ENCODE peak calls at places on chromosomes 1 and 21, in ten cellular contexts. N is heart right ventricle; L is tibial nerve; C is keratinocyte; K is NB4; T is GM06990; D is CD8-positive, alpha-beta T cell; F is fibroblast of lung; X is cardiac muscle cell; G is A549. P is an unnamed sample.

GRCh38 chr1:48492392-48492791 is 20.4 kb upstream of the SPATA6 start:
- DNase-seq in N (peak; percentile 24), L (no peak), C (no peak), K (no peak), T (no peak), D (no peak), F (no peak), X (peak; percentile 24), G (no peak), P (no peak)

GRCh38 chr1:235582130-235582529 is 67.5 kb downstream of the GNG4 start:
- DNase-seq in N (no peak), L (no peak), C (no peak), K (no peak), T (no peak), D (no peak), F (no peak), X (no peak), G (no peak), P (no peak)

GRCh38 chr1:115953180-115953579 is 23.1 kb upstream of the SLC22A15 start:
- DNase-seq in N (no peak), L (no peak), C (no peak), K (no peak), T (no peak), D (no peak), F (no peak), X (no peak), G (no peak), P (no peak)

GRCh38 chr1:229370601-229371021 is 27.8 kb upstream of the CCSAP start:
- DNase-seq in N (peak; percentile 78), L (no peak), C (no peak), K (peak; percentile 41), T (no peak), D (no peak), F (no peak), X (no peak), G (no peak), P (no peak)

GRCh38 chr1:164928223-164928814 is 369.3 kb downstream of the PBX1 start:
- DNase-seq in N (no peak), L (no peak), C (no peak), K (no peak), T (no peak), D (no peak), F (no peak), X (no peak), G (no peak), P (no peak)

GRCh38 chr1:43530483-43531452 is at the start of gene PTPRF:
- DNase-seq in N (peak; percentile 42), L (no peak), C (no peak), K (peak; percentile 21), T (peak; percentile 19), D (peak; percentile 34), F (peak; percentile 39), X (peak; percentile 65), G (peak; percentile 50), P (peak; percentile 42)

GRCh38 chr1:89673251-89673650 is 40.3 kb downstream of the LRRC8C start:
- DNase-seq in N (no peak), L (no peak), C (no peak), K (peak; percentile 60), T (no peak), D (no peak), F (no peak), X (no peak), G (peak; percentile 26), P (peak; percentile 34)

GRCh38 chr1:173202430-173203145 is 4.5 kb downstream of the TNFSF4 start:
- DNase-seq in N (peak; percentile 56), L (no peak), C (no peak), K (peak; percentile 58), T (no peak), D (no peak), F (peak; percentile 92), X (peak; percentile 90), G (peak; percentile 70), P (peak; percentile 83)

GRCh38 chr1:208086116-208086515 is 158.1 kb downstream of the PLXNA2 start:
- DNase-seq in N (no peak), L (no peak), C (peak; percentile 35), K (no peak), T (no peak), D (no peak), F (peak; percentile 53), X (peak; percentile 5), G (no peak), P (no peak)

GRCh38 chr1:87926131-87926828 is 597.6 kb downstream of the LMO4 start:
- DNase-seq in N (no peak), L (no peak), C (no peak), K (no peak), T (no peak), D (no peak), F (no peak), X (no peak), G (no peak), P (no peak)

GRCh38 chr1:8765253-8765652 is 52.2 kb downstream of the RERE start:
- DNase-seq in N (no peak), L (no peak), C (no peak), K (no peak), T (no peak), D (no peak), F (no peak), X (peak; percentile 16), G (no peak), P (no peak)

GRCh38 chr1:69737527-69738176 is 169.9 kb downstream of the LRRC7 start:
- DNase-seq in N (peak; percentile 15), L (no peak), C (peak; percentile 33), K (peak; percentile 67), T (peak; percentile 9), D (no peak), F (peak; percentile 86), X (peak; percentile 89), G (peak; percentile 64), P (peak; percentile 77)

GRCh38 chr1:214108097-214108446 is 120.3 kb downstream of the PROX1 start:
- DNase-seq in N (no peak), L (no peak), C (no peak), K (no peak), T (no peak), D (no peak), F (no peak), X (no peak), G (no peak), P (no peak)

GRCh38 chr1:193417945-193418744 is 231.7 kb upstream of the B3GALT2 start:
- DNase-seq in N (no peak), L (no peak), C (no peak), K (peak; percentile 14), T (no peak), D (no peak), F (peak; percentile 61), X (peak; percentile 58), G (no peak), P (peak; percentile 46)

GRCh38 chr1:96845464-96845863 is 123.9 kb downstream of the PTBP2 start:
- DNase-seq in N (no peak), L (no peak), C (no peak), K (peak; percentile 62), T (peak; percentile 13), D (no peak), F (no peak), X (peak; percentile 38), G (peak; percentile 36), P (peak; percentile 35)

GRCh38 chr21:46118871-46119564 is 21.1 kb downstream of the COL6A2 start:
- DNase-seq in N (peak; percentile 2), L (peak; percentile 9), C (no peak), K (no peak), T (no peak), D (peak; percentile 10), F (no peak), X (no peak), G (no peak), P (no peak)

GRCh38 chr1:39381839-39382238 is 109.6 kb upstream of the BMP8A start:
- DNase-seq in N (peak; percentile 35), L (no peak), C (no peak), K (no peak), T (no peak), D (no peak), F (peak; percentile 40), X (peak; percentile 74), G (no peak), P (no peak)

GRCh38 chr1:79556189-79556588 is 549.7 kb upstream of the ADGRL4 start:
- DNase-seq in N (no peak), L (no peak), C (no peak), K (no peak), T (no peak), D (no peak), F (no peak), X (no peak), G (no peak), P (no peak)

GRCh38 chr1:31705080-31705866 is 1.5 kb upstream of the COL16A1 start:
- DNase-seq in N (peak; percentile 25), L (peak; percentile 60), C (peak; percentile 25), K (peak; percentile 73), T (peak; percentile 76), D (peak; percentile 63), F (peak; percentile 74), X (peak; percentile 77), G (peak; percentile 41), P (peak; percentile 66)
- TF ChIP-seq CTCF in N (no peak), L (peak; percentile 71), C (no peak), K (peak; percentile 26), T (peak; percentile 52), D (no peak), F (peak; percentile 28), X (peak; percentile 42), G (no peak), P (peak; percentile 25)

GRCh38 chr1:16986596-16987361 is 6.4 kb upstream of the MFAP2 start:
- DNase-seq in N (no peak), L (no peak), C (no peak), K (peak; percentile 31), T (no peak), D (no peak), F (no peak), X (no peak), G (no peak), P (no peak)
- TF ChIP-seq CTCF in N (peak; percentile 12), L (peak; percentile 16), C (no peak), K (peak; percentile 68), T (peak; percentile 45), D (no peak), F (peak; percentile 24), X (peak; percentile 43), G (peak; percentile 35), P (peak; percentile 28)

DNA sequence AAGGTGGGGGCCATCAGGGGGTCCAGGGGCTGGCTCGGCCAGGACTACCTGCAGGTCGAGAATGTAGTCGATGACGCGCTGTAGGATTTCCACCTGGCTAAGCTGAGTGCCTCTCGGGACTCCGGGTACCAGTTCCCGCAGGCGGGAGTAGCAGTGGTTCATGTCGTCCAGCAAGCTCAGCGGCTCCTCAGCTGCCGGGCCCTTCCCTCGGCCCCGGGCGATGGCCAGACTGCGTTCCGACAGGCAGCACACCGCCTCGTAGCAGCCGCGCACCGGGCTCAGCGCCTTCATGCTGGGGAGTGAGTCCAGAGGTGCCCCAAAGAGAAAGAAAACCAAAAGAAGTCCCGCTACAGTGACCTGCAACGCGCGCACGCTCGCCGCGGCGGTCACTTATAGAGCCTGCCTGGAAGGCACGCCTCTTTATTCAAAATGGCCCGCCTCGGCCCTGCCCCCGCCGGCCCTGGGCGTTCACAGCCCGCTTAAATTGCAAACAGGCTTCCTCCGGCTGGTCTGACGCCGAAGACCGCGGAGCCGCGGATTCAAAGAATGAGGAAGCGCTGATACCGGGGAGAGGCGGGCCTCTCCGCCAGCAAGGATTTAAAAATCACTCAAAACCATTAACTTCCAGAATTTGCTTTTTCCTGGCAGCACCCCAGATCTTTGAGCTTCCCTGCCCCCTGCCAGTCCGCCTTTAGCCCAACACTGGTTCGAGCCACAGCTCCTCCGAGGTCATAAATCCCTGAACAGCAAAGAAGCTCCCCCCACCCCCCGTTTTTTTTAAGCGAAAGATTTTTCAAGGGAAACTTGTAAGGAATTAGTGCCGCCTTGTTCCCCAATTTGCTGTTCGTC is at the start of gene ID3:
- DNase-seq in N (peak; percentile 97), L (peak; percentile 97), C (no peak), K (peak; percentile 92), T (peak; percentile 98), D (peak; percentile 91), F (peak; percentile 97), X (peak; percentile 99), G (peak; percentile 95), P (peak; percentile 96)
- TF ChIP-seq CTCF in N (no peak), L (no peak), C (no peak), K (no peak), T (no peak), D (no peak), F (no peak), X (no peak), G (no peak), P (no peak)

GRCh38 chr1:118223426-118223825 is 38.4 kb upstream of the SPAG17 start:
- DNase-seq in N (peak; percentile 15), L (no peak), C (no peak), K (peak; percentile 16), T (no peak), D (no peak), F (no peak), X (peak; percentile 21), G (no peak), P (peak; percentile 45)
- TF ChIP-seq CTCF in N (peak; percentile 45), L (no peak), C (peak; percentile 34), K (no peak), T (peak; percentile 28), D (no peak), F (peak; percentile 32), X (peak; percentile 28), G (no peak), P (peak; percentile 26)